ENCODE peak calls at places on chromosomes 2 and 18, in nine cellular contexts. F is GM12892, I is A549, M is tibial nerve, G is K562, R is IMR-90, X is GM12891, A is uterus, K is gastrocnemius medialis. O is an unnamed sample.

GRCh38 chr2:84970956-84971798 is at the start of gene KCMF1:
- DNase-seq in M (peak; percentile 39), G (peak; percentile 82), X (peak; percentile 70), A (peak; percentile 70), I (no peak), K (peak; percentile 82), F (peak; percentile 69), R (peak; percentile 74), O (peak; percentile 57)

GRCh38 chr2:230913812-230914211 is 11.2 kb downstream of the GPR55 start:
- DNase-seq in A (no peak), G (no peak), F (no peak), I (no peak), K (no peak), X (no peak), R (no peak), M (no peak), O (no peak)

GRCh38 chr18:79901665-79902064 is 49.8 kb downstream of the SLC66A2 start:
- DNase-seq in G (no peak), M (no peak), A (no peak), F (no peak), I (no peak), K (peak; percentile 8), R (no peak), X (peak; percentile 13), O (no peak)

GRCh38 chr2:120446236-120447121 is 100.5 kb downstream of the INHBB start:
- DNase-seq in G (no peak), M (no peak), I (no peak), A (no peak), K (no peak), R (no peak), X (no peak), F (no peak), O (no peak)

GRCh38 chr18:67132919-67133318 is 383.6 kb downstream of the DSEL start:
- DNase-seq in A (no peak), X (no peak), I (no peak), F (no peak), K (no peak), R (no peak), M (no peak), G (no peak), O (no peak)

GRCh38 chr2:236246711-236247246 is 17.4 kb downstream of the ASB18 start:
- DNase-seq in F (no peak), X (no peak), K (no peak), I (no peak), R (no peak), G (no peak), A (no peak), M (no peak), O (no peak)

GRCh38 chr2:236240228-236240990 is 23.8 kb downstream of the ASB18 start:
- DNase-seq in A (no peak), I (no peak), K (peak; percentile 90), M (no peak), F (no peak), X (no peak), R (peak; percentile 31), G (no peak), O (no peak)

GRCh38 chr2:168460561-168460960 is 4.5 kb downstream of the CERS6 start:
- DNase-seq in M (no peak), I (no peak), G (no peak), K (no peak), F (no peak), A (no peak), R (no peak), X (no peak), O (no peak)

GRCh38 chr18:7011142-7011541 is 106.5 kb downstream of the LAMA1 start:
- DNase-seq in I (no peak), R (no peak), X (no peak), M (no peak), A (no peak), F (no peak), K (no peak), G (no peak), O (no peak)

GRCh38 chr2:24489942-24490673 is 946 bp upstream of the NCOA1 start:
- DNase-seq in I (peak; percentile 58), A (no peak), G (peak; percentile 64), F (no peak), X (no peak), M (peak; percentile 27), R (peak; percentile 46), K (no peak), O (peak; percentile 88)

GRCh38 chr2:192059226-192059625 is 135.5 kb downstream of the TMEFF2 start:
- DNase-seq in A (no peak), M (no peak), F (no peak), G (no peak), K (no peak), I (no peak), R (no peak), X (no peak), O (no peak)

DNA sequence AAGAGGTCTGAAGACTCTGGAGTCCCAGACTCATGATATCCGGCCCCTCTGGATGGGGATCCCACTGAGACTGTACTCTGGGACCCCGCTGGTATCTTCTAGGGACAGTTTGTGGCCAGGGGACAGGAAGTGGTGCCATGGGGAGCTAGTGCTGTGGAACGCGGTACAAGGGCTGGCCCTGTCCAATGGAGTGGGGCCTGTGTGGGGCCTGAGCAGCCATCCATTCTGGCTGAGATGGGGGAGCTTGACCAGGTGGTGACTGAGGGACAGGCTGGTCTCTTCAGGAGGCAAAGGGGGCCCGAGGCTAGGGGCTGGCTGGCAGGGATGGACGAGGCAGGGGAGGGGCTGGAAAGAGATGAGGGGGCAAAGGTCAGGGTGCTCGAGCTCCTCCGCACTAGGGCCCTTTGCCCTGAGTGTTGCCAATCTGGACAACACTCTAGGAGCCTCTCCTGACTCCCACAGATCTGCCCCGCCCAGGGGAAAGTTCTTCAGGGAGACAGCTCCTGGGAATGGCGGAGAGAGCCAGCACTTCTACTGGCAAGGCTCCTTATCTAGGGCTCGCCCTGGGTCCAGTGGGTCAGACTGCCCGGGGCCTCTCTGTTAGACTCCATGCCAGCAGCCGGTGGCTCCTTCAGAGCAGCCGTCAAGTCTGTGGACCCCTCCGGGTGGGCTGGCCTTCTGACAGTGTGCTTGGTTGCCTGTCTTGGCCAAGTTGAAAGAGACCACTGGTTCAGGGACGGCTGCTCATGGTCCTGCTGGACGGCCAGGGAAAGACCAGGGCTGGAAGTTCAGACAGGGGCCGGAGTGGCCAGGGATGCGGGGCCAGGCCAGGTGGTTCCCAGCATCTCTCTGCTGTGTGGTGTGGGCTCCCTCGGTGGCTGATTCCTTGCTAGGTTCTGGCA is 12.3 kb downstream of the MALL start:
- DNase-seq in K (no peak), X (no peak), R (no peak), A (no peak), G (no peak), F (no peak), M (no peak), I (no peak), O (no peak)
- TF ChIP-seq POLR2A in K (no peak), X (no peak), R (no peak), A (no peak), G (no peak), F (no peak), M (no peak), I (no peak), O (no peak)

DNA sequence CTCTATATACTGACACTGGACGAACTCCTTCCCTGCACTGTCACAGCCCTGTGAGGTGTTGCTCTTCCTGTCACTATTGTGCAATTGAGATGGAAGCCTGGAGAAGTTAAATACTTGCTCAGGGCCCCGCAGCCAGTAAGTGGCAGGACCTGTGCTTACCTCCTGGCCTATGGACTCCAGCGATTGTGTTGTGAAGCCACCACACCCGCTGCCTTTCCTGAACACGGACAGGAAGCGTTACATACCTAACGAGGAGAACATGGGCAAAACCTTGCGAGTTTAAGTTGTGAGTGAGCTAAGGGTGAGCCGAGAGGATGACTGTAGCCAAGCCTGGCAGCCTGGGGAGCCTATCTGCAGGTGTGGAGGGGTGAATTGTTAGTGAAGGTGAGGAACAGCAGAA is 26.1 kb downstream of the RAB31 start:
- DNase-seq in M (no peak), A (no peak), I (no peak), F (no peak), K (no peak), X (no peak), G (no peak), R (no peak), O (no peak)
- TF ChIP-seq POLR2A in M (no peak), A (no peak), I (no peak), F (no peak), K (no peak), X (no peak), G (no peak), R (no peak), O (no peak)

GRCh38 chr2:210681481-210681880 is 125.1 kb downstream of the CPS1 start:
- DNase-seq in F (no peak), G (no peak), A (no peak), M (no peak), K (no peak), I (no peak), R (no peak), X (no peak), O (no peak)
- TF ChIP-seq POLR2A in F (no peak), G (no peak), A (no peak), M (no peak), K (no peak), I (no peak), R (no peak), X (no peak), O (no peak)

GRCh38 chr2:223053431-223054192 is 1.6 kb downstream of the KCNE4 start:
- DNase-seq in K (no peak), X (no peak), I (no peak), A (peak; percentile 35), M (no peak), F (no peak), R (no peak), G (no peak), O (no peak)

GRCh38 chr2:223050900-223051299 is 1.1 kb upstream of the KCNE4 start:
- DNase-seq in G (no peak), X (no peak), I (no peak), K (no peak), M (no peak), A (no peak), R (peak; percentile 66), F (no peak), O (no peak)

GRCh38 chr2:223052710-223053261 is 796 bp downstream of the KCNE4 start:
- DNase-seq in G (no peak), F (no peak), I (peak; percentile 22), X (no peak), K (no peak), M (no peak), R (no peak), A (peak; percentile 36), O (no peak)

GRCh38 chr2:223050188-223050587 is 1.8 kb upstream of the KCNE4 start:
- DNase-seq in F (no peak), X (no peak), I (no peak), A (no peak), G (no peak), M (no peak), R (no peak), K (no peak), O (no peak)

DNA sequence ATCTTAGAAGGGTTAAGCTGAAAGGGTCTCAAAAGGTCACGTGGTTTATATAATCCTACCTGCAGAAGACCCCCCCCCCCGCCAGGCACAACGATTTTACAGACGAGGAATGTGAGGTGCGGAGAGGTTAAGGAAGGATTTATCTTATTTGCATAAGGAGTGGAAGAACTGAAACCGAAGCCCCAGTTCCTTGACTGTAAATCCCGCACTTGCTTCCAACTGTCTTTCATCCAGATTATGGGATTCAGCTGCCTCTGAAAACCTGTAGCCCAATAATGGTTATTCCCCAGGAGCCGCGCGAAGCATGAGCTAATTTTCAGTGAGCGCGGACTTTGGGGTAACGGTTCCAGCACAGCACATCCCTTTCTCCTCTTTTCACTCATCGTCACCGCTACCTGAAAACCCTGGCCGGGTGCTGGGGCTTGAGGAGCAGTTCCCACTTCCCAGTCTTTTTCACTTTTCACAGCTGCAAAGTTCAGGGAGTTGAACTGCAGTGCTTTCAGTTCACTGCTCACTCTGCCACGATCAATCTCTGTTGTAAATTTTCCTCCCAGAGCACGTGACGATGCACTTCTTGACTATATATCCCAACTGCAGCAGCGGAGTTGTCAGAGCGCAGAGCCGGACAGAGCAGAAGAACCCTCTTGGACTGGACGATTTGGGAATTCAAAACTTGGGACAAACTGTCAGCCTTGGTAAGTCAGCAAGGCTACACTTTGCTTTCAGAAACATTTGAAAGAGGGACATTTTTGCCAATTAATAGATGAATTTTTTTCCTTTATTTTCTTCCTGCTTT is at the start of gene KCNE4:
- DNase-seq in M (peak; percentile 54), R (peak; percentile 82), A (peak; percentile 47), G (no peak), X (no peak), F (no peak), I (no peak), K (no peak), O (no peak)
- TF ChIP-seq POLR2A in M (peak; percentile 67), R (peak; percentile 94), A (peak; percentile 59), G (no peak), X (no peak), F (no peak), I (no peak), K (peak; percentile 63), O (no peak)

O was measured in H54.